ENCODE peak calls at places on chromosomes 7 and 10, in six cellular contexts. C is stimulated activated naive CD8-positive, alpha-beta T cell treated with anti-CD3 and anti-CD28 coated beads, Interleukin-15, Interleukin-2, amounts not matched to agents 100 U/mL and 50 U/mL, for 24 hours; E is cerebellar cortex; L is activated T-helper 1 cell treated with anti-CD3 and anti-CD28 coated beads, Interleukin-12 subunit alpha, Interleukin-12 subunit beta, Interleukin-2, Interleukin-4 antibody, amounts not matched to agents 30 ng/mL and 10 ng/mL and 1 ng/mL, durations not matched to agents 14 hours and 24 hours and 36 hours; N is cardiac muscle cell; J is effector CD8-positive, alpha-beta T cell. U is an unnamed sample.

GRCh38 chr10:33732176-33733025 is 397.9 kb upstream of the NRP1 start:
- DNase-seq in N (no peak), E (no peak), L (no peak), J (no peak), C (no peak), U (no peak)

GRCh38 chr7:70782729-70783290 is 349.1 kb upstream of the GALNT17 start:
- DNase-seq in N (no peak), E (peak), C (no peak), J (no peak), L (no peak), U (no peak)

GRCh38 chr7:155787171-155787851 is 25.0 kb downstream of the SHH start:
- DNase-seq in J (no peak), C (no peak), N (peak), E (no peak), L (no peak), U (no peak)

GRCh38 chr10:119305860-119306513 is 98.6 kb downstream of the GRK5 start:
- DNase-seq in C (peak), L (peak), J (peak), E (peak), N (no peak), U (peak)

GRCh38 chr7:90958669-90959068 is 305.6 kb upstream of the FZD1 start:
- DNase-seq in L (no peak), E (peak), N (no peak), J (no peak), C (no peak), U (no peak)

GRCh38 chr7:127927339-127927679 is 103.9 kb downstream of the LRRC4 start:
- DNase-seq in J (no peak), L (no peak), E (no peak), C (no peak), N (peak), U (no peak)

GRCh38 chr7:154794147-154794780 is 208.7 kb downstream of the PAXIP1 start:
- DNase-seq in E (no peak), J (no peak), N (peak), C (peak), L (no peak), U (peak)

GRCh38 chr7:77580762-77581350 is 43.8 kb downstream of the PTPN12 start:
- DNase-seq in N (no peak), J (no peak), L (no peak), E (no peak), C (no peak), U (no peak)

GRCh38 chr10:79463578-79464496 is 18.4 kb upstream of the ZCCHC24 start:
- DNase-seq in J (no peak), N (no peak), E (no peak), C (no peak), L (no peak), U (no peak)

GRCh38 chr7:158530800-158531609 is 56.6 kb downstream of the PTPRN2 start:
- DNase-seq in C (no peak), L (no peak), E (no peak), J (no peak), N (no peak), U (no peak)

GRCh38 chr10:75544381-75544780 is 113.0 kb downstream of the LRMDA start:
- DNase-seq in J (no peak), C (no peak), L (no peak), N (peak), E (no peak), U (no peak)

GRCh38 chr7:66140924-66141323 is 26.3 kb downstream of the CRCP start:
- DNase-seq in L (no peak), E (peak), N (peak), J (no peak), C (no peak), U (no peak)

GRCh38 chr10:75358121-75358520 is 43.4 kb downstream of the ZNF503 start:
- DNase-seq in N (no peak), C (no peak), E (no peak), L (no peak), J (no peak), U (no peak)

GRCh38 chr7:42174391-42174848 is 62.6 kb downstream of the GLI3 start:
- DNase-seq in L (no peak), J (no peak), E (no peak), C (no peak), N (no peak), U (no peak)

GRCh38 chr7:155108144-155108901 is 38.2 kb downstream of the HTR5A start:
- DNase-seq in J (no peak), L (no peak), E (peak), C (no peak), N (no peak), U (no peak)

GRCh38 chr10:92667078-92667477 is 22.7 kb upstream of the HHEX start:
- DNase-seq in J (no peak), E (no peak), N (no peak), L (no peak), C (no peak), U (no peak)

GRCh38 chr10:11782793-11783557 is 40.2 kb upstream of the PROSER2 start:
- DNase-seq in E (peak), N (peak), J (no peak), L (peak), C (no peak), U (peak)

GRCh38 chr7:134903073-134903790 is 83.1 kb upstream of the AGBL3 start:
- DNase-seq in E (no peak), N (no peak), C (no peak), L (no peak), J (no peak), U (no peak)

GRCh38 chr10:11560076-11560709 is 51.3 kb downstream of the USP6NL start:
- DNase-seq in N (no peak), L (no peak), J (no peak), C (no peak), E (no peak), U (no peak)

GRCh38 chr7:828793-829561 is 3.3 kb upstream of the SUN1 start:
- DNase-seq in L (no peak), C (no peak), J (no peak), N (no peak), E (no peak), U (no peak)

GRCh38 chr7:69932034-69932628 is 333.9 kb downstream of the AUTS2 start:
- DNase-seq in C (no peak), L (no peak), E (peak), J (no peak), N (peak), U (no peak)

GRCh38 chr10:113056030-113056429 is 106.0 kb downstream of the TCF7L2 start:
- DNase-seq in L (no peak), N (no peak), E (no peak), C (no peak), J (no peak), U (no peak)

GRCh38 chr10:89543841-89544240 is 8.4 kb upstream of the SLC16A12 start:
- DNase-seq in N (no peak), J (no peak), L (no peak), C (no peak), E (no peak), U (no peak)

GRCh38 chr7:44638611-44639557 is 32.5 kb downstream of the OGDH start:
- DNase-seq in N (no peak), L (peak), J (peak), C (peak), E (no peak), U (peak)

GRCh38 chr10:36358736-36359135 is 716.6 kb upstream of the FZD8 start:
- DNase-seq in C (no peak), L (no peak), J (no peak), E (no peak), N (no peak), U (no peak)

GRCh38 chr10:77702166-77702565 is 64.6 kb upstream of the KCNMA1 start:
- DNase-seq in E (no peak), L (no peak), N (no peak), C (no peak), J (no peak), U (no peak)

GRCh38 chr7:105229641-105230040 is 159.1 kb downstream of the SRPK2 start:
- DNase-seq in E (no peak), L (no peak), N (no peak), C (no peak), J (no peak), U (no peak)

GRCh38 chr10:31359979-31360378 is 41.0 kb downstream of the ZEB1 start:
- DNase-seq in J (no peak), L (no peak), N (no peak), E (no peak), C (no peak), U (no peak)

GRCh38 chr10:69425513-69426298 is 9.0 kb upstream of the TACR2 start:
- DNase-seq in C (no peak), J (no peak), N (no peak), L (no peak), E (no peak), U (no peak)

GRCh38 chr10:67609996-67610793 is 85.8 kb downstream of the CTNNA3 start:
- DNase-seq in N (peak), J (no peak), C (no peak), E (no peak), L (no peak), U (no peak)

GRCh38 chr7:20312562-20312961 is 18.1 kb upstream of the ITGB8 start:
- DNase-seq in C (no peak), J (no peak), L (no peak), N (no peak), E (no peak), U (no peak)

GRCh38 chr7:158587425-158588084 is at the start of gene PTPRN2:
- DNase-seq in C (peak), E (peak), J (peak), N (peak), L (peak), U (peak)

GRCh38 chr7:23275906-23276305 is 23.2 kb upstream of the MALSU1 start:
- DNase-seq in J (no peak), N (no peak), L (no peak), C (no peak), E (no peak), U (no peak)

GRCh38 chr7:90717286-90718060 is 121.4 kb downstream of the CDK14 start:
- DNase-seq in E (no peak), C (no peak), J (no peak), N (no peak), L (no peak), U (no peak)

GRCh38 chr7:45653209-45653907 is 79.2 kb downstream of the ADCY1 start:
- DNase-seq in E (no peak), L (no peak), N (no peak), J (no peak), C (no peak), U (no peak)

GRCh38 chr7:468681-469590 is 50.7 kb downstream of the PDGFA start:
- DNase-seq in N (no peak), L (no peak), J (no peak), C (no peak), E (no peak), U (no peak)

GRCh38 chr10:73893386-73893785 is 17.5 kb upstream of the PLAU start:
- DNase-seq in N (no peak), C (no peak), E (no peak), J (no peak), L (no peak), U (no peak)

GRCh38 chr7:2068693-2069471 is 163.9 kb downstream of the MAD1L1 start:
- DNase-seq in E (no peak), L (no peak), J (no peak), N (no peak), C (no peak), U (no peak)

GRCh38 chr7:105621617-105622016 is 40.3 kb upstream of the EFCAB10 start:
- DNase-seq in J (no peak), C (no peak), L (no peak), E (peak), N (no peak), U (no peak)